ENCODE peak calls at places on chromosomes 11 and 22, in six cellular contexts. J is IMR-90, R is HEK293T, P is HepG2, L is GM12878, A is K562. X is an unnamed sample.
A peak's percentile ranks its signal among the peaks of the same experiment; 100 is the strongest.

GRCh38 chr11:79510948-79511347 is 70.1 kb upstream of the TENM4 start:
- DNase-seq in J (no peak), R (no peak), P (no peak), L (no peak), A (no peak), X (no peak)

GRCh38 chr11:78564037-78564888 is 10.4 kb downstream of the NARS2 start:
- DNase-seq in J (peak; percentile 76), R (peak; percentile 20), P (peak; percentile 60), L (peak; percentile 40), A (peak; percentile 34), X (peak; percentile 67)

GRCh38 chr22:30201970-30202369 is 44.6 kb downstream of the LIF start:
- DNase-seq in J (peak; percentile 92), R (no peak), P (no peak), L (no peak), A (no peak), X (no peak)

GRCh38 chr22:43876866-43877509 is 14.7 kb upstream of the SULT4A1 start:
- DNase-seq in J (no peak), R (no peak), P (no peak), L (no peak), A (no peak), X (no peak)

GRCh38 chr11:33635161-33635560 is 65.5 kb downstream of the C11orf91 start:
- DNase-seq in J (peak; percentile 58), R (no peak), P (no peak), L (no peak), A (no peak), X (no peak)

GRCh38 chr22:43955883-43956286 is 643 bp downstream of the SAMM50 start:
- DNase-seq in J (no peak), R (no peak), P (no peak), L (no peak), A (no peak), X (no peak)

GRCh38 chr11:43944761-43945311 is 2.4 kb downstream of the C11orf96 start:
- DNase-seq in J (peak; percentile 27), R (peak; percentile 82), P (peak; percentile 19), L (no peak), A (peak; percentile 82), X (peak; percentile 79)

GRCh38 chr22:46890819-46891218 is 128.4 kb downstream of the TBC1D22A start:
- DNase-seq in J (no peak), R (no peak), P (no peak), L (no peak), A (no peak), X (no peak)

GRCh38 chr11:2367266-2368160 is 9.6 kb upstream of the CD81 start:
- DNase-seq in J (no peak), R (no peak), P (no peak), L (no peak), A (no peak), X (no peak)

GRCh38 chr11:43681543-43681942 is 1.0 kb downstream of the HSD17B12 start:
- DNase-seq in J (peak; percentile 30), R (peak; percentile 13), P (peak; percentile 27), L (no peak), A (no peak), X (peak; percentile 40)

GRCh38 chr11:19980957-19981669 is 179.2 kb downstream of the DBX1 start:
- DNase-seq in J (peak; percentile 74), R (no peak), P (peak; percentile 40), L (no peak), A (peak; percentile 33), X (no peak)

GRCh38 chr11:17244046-17244445 is 32.5 kb upstream of the NUCB2 start:
- DNase-seq in J (no peak), R (no peak), P (no peak), L (peak; percentile 52), A (no peak), X (no peak)

GRCh38 chr11:16815047-16815767 is 76.8 kb downstream of the C11orf58 start:
- DNase-seq in J (peak; percentile 27), R (no peak), P (no peak), L (no peak), A (peak; percentile 15), X (no peak)

GRCh38 chr11:57343825-57344224 is 5.7 kb downstream of the P2RX3 start:
- DNase-seq in J (no peak), R (no peak), P (no peak), L (no peak), A (no peak), X (no peak)

GRCh38 chr11:95065336-95065735 is 1.4 kb upstream of the SRSF8 start:
- DNase-seq in J (no peak), R (no peak), P (no peak), L (no peak), A (no peak), X (no peak)

GRCh38 chr11:66853242-66854229 is 3.3 kb upstream of the LRFN4 start:
- DNase-seq in J (no peak), R (no peak), P (no peak), L (no peak), A (no peak), X (no peak)

GRCh38 chr11:45543808-45544422 is 121.5 kb downstream of the CHST1 start:
- DNase-seq in J (peak; percentile 4), R (peak; percentile 28), P (no peak), L (no peak), A (peak; percentile 39), X (no peak)

GRCh38 chr11:114775849-114776621 is 97.7 kb downstream of the NXPE2 start:
- DNase-seq in J (no peak), R (no peak), P (no peak), L (no peak), A (no peak), X (no peak)

GRCh38 chr11:9530020-9530628 is 43.3 kb upstream of the WEE1 start:
- DNase-seq in J (no peak), R (no peak), P (no peak), L (no peak), A (no peak), X (no peak)

GRCh38 chr11:88384678-88385015 is 47.1 kb upstream of the CTSC start:
- DNase-seq in J (peak; percentile 49), R (no peak), P (no peak), L (no peak), A (no peak), X (peak; percentile 11)

GRCh38 chr22:22110548-22111266 is 128.1 kb upstream of the TOP3B start:
- DNase-seq in J (peak; percentile 78), R (peak; percentile 85), P (no peak), L (peak; percentile 93), A (peak; percentile 96), X (peak; percentile 52)

GRCh38 chr11:27921472-27921871 is 186.5 kb downstream of the KIF18A start:
- DNase-seq in J (peak; percentile 13), R (no peak), P (no peak), L (no peak), A (no peak), X (no peak)

GRCh38 chr22:40817737-40818136 is 1.4 kb downstream of the SLC25A17 start:
- DNase-seq in J (no peak), R (no peak), P (no peak), L (peak; percentile 25), A (no peak), X (no peak)

GRCh38 chr11:74283580-74284180 is 27.8 kb downstream of the P4HA3 start:
- DNase-seq in J (no peak), R (no peak), P (no peak), L (no peak), A (no peak), X (no peak)

GRCh38 chr11:134581121-134581626 is 169.1 kb upstream of the B3GAT1 start:
- DNase-seq in J (no peak), R (no peak), P (no peak), L (no peak), A (no peak), X (no peak)

GRCh38 chr22:17079572-17079971 is 5.2 kb upstream of the IL17RA start:
- DNase-seq in J (peak; percentile 22), R (no peak), P (no peak), L (no peak), A (no peak), X (no peak)

GRCh38 chr11:2136209-2136951 is 2.8 kb downstream of the IGF2 start:
- DNase-seq in J (no peak), R (no peak), P (no peak), L (no peak), A (no peak), X (no peak)

GRCh38 chr11:66100272-66101037 is 30.4 kb downstream of the PACS1 start:
- DNase-seq in J (no peak), R (no peak), P (no peak), L (no peak), A (no peak), X (peak; percentile 59)

GRCh38 chr11:1847006-1847735 is 5.7 kb upstream of the LSP1 start:
- DNase-seq in J (no peak), R (no peak), P (no peak), L (no peak), A (no peak), X (no peak)

GRCh38 chr11:17714870-17715269 is 4.5 kb upstream of the MYOD1 start:
- DNase-seq in J (no peak), R (no peak), P (no peak), L (no peak), A (no peak), X (no peak)

GRCh38 chr11:117618273-117618672 is 178.7 kb downstream of the DSCAML1 start:
- DNase-seq in J (no peak), R (no peak), P (no peak), L (no peak), A (no peak), X (no peak)

GRCh38 chr22:38135133-38135706 is 24.7 kb upstream of the BAIAP2L2 start:
- DNase-seq in J (peak; percentile 90), R (no peak), P (no peak), L (no peak), A (no peak), X (peak; percentile 48)
- TF ChIP-seq BHLHE40 in J (no peak), R (no peak), P (no peak), L (no peak), A (no peak), X (no peak)

GRCh38 chr11:84923489-84923888 is 703.7 kb downstream of the DLG2 start:
- DNase-seq in J (no peak), R (no peak), P (no peak), L (no peak), A (no peak), X (no peak)
- TF ChIP-seq BHLHE40 in J (no peak), R (no peak), P (no peak), L (no peak), A (no peak), X (no peak)

GRCh38 chr22:45211848-45212247 is 28.8 kb downstream of the KIAA0930 start:
- DNase-seq in J (no peak), R (no peak), P (no peak), L (no peak), A (no peak), X (peak; percentile 25)
- TF ChIP-seq BHLHE40 in J (no peak), R (no peak), P (no peak), L (no peak), A (no peak), X (no peak)

GRCh38 chr11:86277741-86278140 is 24.3 kb upstream of the HIKESHI start:
- DNase-seq in J (peak; percentile 6), R (no peak), P (no peak), L (no peak), A (no peak), X (no peak)

GRCh38 chr11:86275493-86276370 is 26.3 kb upstream of the HIKESHI start:
- DNase-seq in J (no peak), R (no peak), P (no peak), L (no peak), A (no peak), X (no peak)

GRCh38 chr11:86274999-86275398 is 27.0 kb upstream of the HIKESHI start:
- DNase-seq in J (no peak), R (no peak), P (no peak), L (no peak), A (no peak), X (no peak)

GRCh38 chr11:86278226-86278625 is 23.8 kb upstream of the HIKESHI start:
- DNase-seq in J (peak; percentile 10), R (no peak), P (no peak), L (no peak), A (no peak), X (no peak)

GRCh38 chr11:86274503-86274902 is 27.5 kb upstream of the HIKESHI start:
- DNase-seq in J (no peak), R (peak; percentile 16), P (peak; percentile 5), L (no peak), A (peak; percentile 26), X (no peak)
- TF ChIP-seq BHLHE40 in J (no peak), R (no peak), P (no peak), L (no peak), A (no peak), X (no peak)